ENCODE peak calls at places on chromosomes 11 and 22, in seven cellular contexts. T is PC-3, R is Karpas-422, J is mammary epithelial cell, K is thoracic aorta, H is ovary, U is heart left ventricle. P is an unnamed sample.

GRCh38 chr11:133337905-133338536 is 194.3 kb downstream of the OPCML start:
- DNase-seq in T (no peak), R (no peak), J (no peak), K (no peak), H (no peak), U (no peak), P (no peak)

GRCh38 chr11:112159098-112159761 is 4.7 kb downstream of the IL18 start:
- DNase-seq in T (no peak), R (peak), J (peak), K (no peak), H (no peak), U (no peak), P (no peak)

GRCh38 chr22:40499187-40499753 is 128.9 kb downstream of the SGSM3 start:
- DNase-seq in T (peak), R (no peak), J (peak), K (no peak), H (no peak), U (no peak), P (peak)

GRCh38 chr11:134521001-134521400 is 109.0 kb upstream of the B3GAT1 start:
- DNase-seq in T (no peak), R (no peak), J (no peak), K (no peak), H (no peak), U (no peak), P (no peak)

GRCh38 chr11:107756553-107756952 is 44.7 kb upstream of the SLN start:
- DNase-seq in T (no peak), R (no peak), J (no peak), K (no peak), H (no peak), U (no peak), P (no peak)

GRCh38 chr11:27485930-27486773 is 13.6 kb upstream of the LGR4 start:
- DNase-seq in T (peak), R (peak), J (peak), K (no peak), H (no peak), U (no peak), P (no peak)

GRCh38 chr11:115439385-115439784 is 64.8 kb downstream of the CADM1 start:
- DNase-seq in T (no peak), R (no peak), J (peak), K (no peak), H (no peak), U (no peak), P (no peak)

GRCh38 chr11:34181254-34181653 is 75.8 kb downstream of the NAT10 start:
- DNase-seq in T (no peak), R (no peak), J (no peak), K (no peak), H (no peak), U (no peak), P (no peak)

GRCh38 chr11:132054822-132055221 is 684.4 kb downstream of the NTM start:
- DNase-seq in T (peak), R (no peak), J (peak), K (no peak), H (no peak), U (no peak), P (no peak)

GRCh38 chr11:75424396-75424795 is 8.6 kb downstream of the KLHL35 start:
- DNase-seq in T (no peak), R (no peak), J (no peak), K (no peak), H (no peak), U (no peak), P (no peak)

GRCh38 chr22:37674951-37675929 is at the start of gene LGALS1:
- DNase-seq in T (peak), R (peak), J (peak), K (peak), H (peak), U (peak), P (peak)

GRCh38 chr11:104776501-104777170 is 121.6 kb downstream of the CASP12 start:
- DNase-seq in T (peak), R (no peak), J (peak), K (no peak), H (no peak), U (no peak), P (no peak)

GRCh38 chr11:29435421-29435820 is 581.4 kb downstream of the KCNA4 start:
- DNase-seq in T (no peak), R (no peak), J (no peak), K (no peak), H (no peak), U (no peak), P (no peak)

GRCh38 chr11:4087551-4087950 is 7.0 kb upstream of the RRM1 start:
- DNase-seq in T (peak), R (no peak), J (no peak), K (no peak), H (no peak), U (no peak), P (no peak)

GRCh38 chr11:124724854-124725718 is 14.7 kb upstream of the NRGN start:
- DNase-seq in T (no peak), R (peak), J (no peak), K (no peak), H (no peak), U (no peak), P (no peak)

GRCh38 chr11:125270711-125271110 is 106.2 kb downstream of the PKNOX2 start:
- DNase-seq in T (no peak), R (no peak), J (no peak), K (no peak), H (no peak), U (no peak), P (no peak)

GRCh38 chr22:49958961-49959781 is 1.4 kb upstream of the PIM3 start:
- DNase-seq in T (no peak), R (no peak), J (no peak), K (no peak), H (peak), U (no peak), P (no peak)

GRCh38 chr11:83909579-83909978 is 623.4 kb upstream of the CCDC90B start:
- DNase-seq in T (no peak), R (no peak), J (no peak), K (no peak), H (no peak), U (no peak), P (no peak)

GRCh38 chr22:43990044-43990443 is 34.1 kb upstream of the PARVB start:
- DNase-seq in T (no peak), R (no peak), J (no peak), K (no peak), H (no peak), U (no peak), P (no peak)

GRCh38 chr11:123531325-123531724 is 101.3 kb downstream of the GRAMD1B start:
- DNase-seq in T (peak), R (no peak), J (no peak), K (no peak), H (no peak), U (no peak), P (no peak)

GRCh38 chr11:45048870-45049825 is 97.3 kb upstream of the PRDM11 start:
- DNase-seq in T (no peak), R (no peak), J (no peak), K (no peak), H (no peak), U (peak), P (no peak)

GRCh38 chr11:13136272-13136596 is 127.1 kb downstream of the RASSF10 start:
- DNase-seq in T (no peak), R (no peak), J (no peak), K (no peak), H (no peak), U (no peak), P (no peak)
- H3K27ac ChIP-seq in T (no peak), R (no peak), J (peak), K (no peak), H (no peak), U (no peak), P (no peak)

GRCh38 chr11:117872420-117872961 is 4.0 kb downstream of the FXYD6 start:
- DNase-seq in T (no peak), R (no peak), J (no peak), K (no peak), H (peak), U (no peak), P (no peak)

GRCh38 chr11:117871784-117872183 is 4.7 kb downstream of the FXYD6 start:
- DNase-seq in T (no peak), R (no peak), J (no peak), K (no peak), H (no peak), U (no peak), P (no peak)

GRCh38 chr11:117868815-117869642 is 7.4 kb downstream of the FXYD6 start:
- DNase-seq in T (no peak), R (no peak), J (no peak), K (no peak), H (no peak), U (no peak), P (no peak)

GRCh38 chr11:117871160-117871559 is 5.3 kb downstream of the FXYD6 start:
- DNase-seq in T (no peak), R (no peak), J (no peak), K (no peak), H (no peak), U (no peak), P (no peak)

DNA sequence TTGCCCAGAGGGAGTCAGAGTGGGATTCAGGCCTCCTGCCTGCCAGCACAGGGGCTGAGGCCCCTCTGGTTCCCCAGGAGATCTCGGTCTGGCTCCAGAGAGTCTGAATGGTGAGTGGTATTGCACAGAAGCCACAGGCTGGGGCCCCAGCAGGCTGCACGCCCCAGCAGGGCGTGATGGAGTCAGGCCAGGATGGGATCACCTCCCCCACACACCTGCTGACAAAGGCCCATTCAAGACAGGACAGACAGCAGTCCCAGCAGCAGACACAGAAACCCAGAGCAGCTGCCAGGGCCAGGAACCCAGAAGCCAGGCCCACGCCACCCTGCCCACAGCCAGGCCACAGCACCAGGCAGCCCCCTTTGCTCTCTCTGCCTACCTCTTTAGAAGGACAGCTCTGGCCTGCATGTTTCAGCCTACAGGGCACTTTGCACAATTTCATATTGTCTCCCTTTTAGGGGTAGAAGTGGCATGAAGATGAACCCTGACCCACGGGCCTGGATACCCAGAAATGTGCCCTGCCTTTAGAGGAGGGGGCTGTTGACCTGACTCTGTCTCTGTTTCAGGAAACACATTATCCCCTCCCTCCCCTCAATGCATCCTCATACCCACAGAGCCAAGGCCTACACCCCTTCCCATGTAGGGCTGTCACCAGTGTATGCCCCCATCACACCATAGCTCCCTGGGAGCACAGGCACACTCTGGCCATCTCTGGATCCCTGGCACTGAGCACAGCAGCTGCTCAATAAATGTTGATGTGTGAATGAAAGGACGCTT is 6.1 kb downstream of the FXYD6 start:
- DNase-seq in T (no peak), R (no peak), J (peak), K (no peak), H (no peak), U (no peak), P (no peak)
- H3K27ac ChIP-seq in T (no peak), R (no peak), J (no peak), K (no peak), H (peak), U (peak), P (no peak)

DNA sequence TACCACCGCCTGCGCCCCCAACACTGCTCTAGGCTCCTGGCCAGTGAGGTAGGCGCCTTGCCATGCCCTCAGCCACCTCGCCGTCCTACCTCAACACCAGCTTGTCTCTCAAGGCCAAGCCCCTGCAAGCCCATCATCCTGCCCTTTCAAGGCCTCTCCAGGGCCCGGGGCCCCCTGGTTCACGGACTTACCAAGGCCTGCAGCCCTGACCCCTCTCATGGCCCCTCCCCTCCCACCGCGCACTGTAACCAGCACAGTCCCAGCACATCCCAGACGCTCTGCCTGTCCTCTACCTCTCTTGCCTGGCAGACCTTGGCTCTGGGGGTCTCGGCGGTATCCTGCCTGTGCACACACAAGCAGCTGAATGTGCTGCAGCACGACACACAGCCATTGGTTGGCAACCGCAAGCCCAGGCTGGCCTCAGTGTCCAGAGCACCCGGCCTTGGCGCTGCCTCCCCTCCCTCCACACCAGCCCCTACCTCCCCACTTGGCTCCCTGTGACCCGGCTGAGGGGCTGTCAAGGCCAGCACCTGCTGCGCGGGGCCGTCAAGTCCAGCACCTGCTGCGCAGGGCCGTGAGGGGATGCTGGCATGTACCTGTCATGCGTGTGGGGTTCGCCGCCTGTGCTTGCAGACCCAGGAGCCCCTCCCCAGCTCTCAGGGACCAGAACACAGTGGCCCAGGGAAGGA is 37.2 kb downstream of the TBX1 start:
- DNase-seq in T (no peak), R (no peak), J (no peak), K (no peak), H (peak), U (no peak), P (no peak)
- H3K27ac ChIP-seq in T (no peak), R (no peak), J (no peak), K (no peak), H (no peak), U (no peak), P (no peak)

GRCh38 chr11:82732734-82733443 is 775 bp downstream of the FAM181B start:
- DNase-seq in T (no peak), R (no peak), J (no peak), K (no peak), H (peak), U (no peak), P (no peak)
- H3K27ac ChIP-seq in T (no peak), R (no peak), J (no peak), K (no peak), H (peak), U (no peak), P (no peak)

DNA sequence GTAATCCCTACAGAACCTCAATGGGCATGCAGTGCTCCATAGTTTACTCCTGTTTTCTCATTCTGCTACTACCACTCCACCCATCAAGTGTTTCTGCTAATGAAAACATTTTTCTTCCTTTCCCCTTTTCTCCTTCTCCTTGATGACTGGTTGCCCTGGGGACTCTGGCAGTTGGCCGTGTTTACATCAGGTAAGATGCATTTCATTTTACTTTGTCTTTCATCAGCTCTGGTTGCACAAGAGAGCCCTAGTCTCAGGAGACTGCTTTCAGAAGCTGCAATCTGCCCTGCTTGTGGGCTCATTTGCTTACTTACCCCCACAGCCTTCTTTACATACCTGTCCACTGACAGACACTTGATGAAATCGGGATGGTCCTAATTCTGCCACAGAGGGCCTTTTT is 19.6 kb upstream of the LIMK2 start:
- DNase-seq in T (no peak), R (peak), J (peak), K (no peak), H (no peak), U (no peak), P (no peak)
- H3K27ac ChIP-seq in T (no peak), R (peak), J (no peak), K (no peak), H (no peak), U (no peak), P (no peak)

DNA sequence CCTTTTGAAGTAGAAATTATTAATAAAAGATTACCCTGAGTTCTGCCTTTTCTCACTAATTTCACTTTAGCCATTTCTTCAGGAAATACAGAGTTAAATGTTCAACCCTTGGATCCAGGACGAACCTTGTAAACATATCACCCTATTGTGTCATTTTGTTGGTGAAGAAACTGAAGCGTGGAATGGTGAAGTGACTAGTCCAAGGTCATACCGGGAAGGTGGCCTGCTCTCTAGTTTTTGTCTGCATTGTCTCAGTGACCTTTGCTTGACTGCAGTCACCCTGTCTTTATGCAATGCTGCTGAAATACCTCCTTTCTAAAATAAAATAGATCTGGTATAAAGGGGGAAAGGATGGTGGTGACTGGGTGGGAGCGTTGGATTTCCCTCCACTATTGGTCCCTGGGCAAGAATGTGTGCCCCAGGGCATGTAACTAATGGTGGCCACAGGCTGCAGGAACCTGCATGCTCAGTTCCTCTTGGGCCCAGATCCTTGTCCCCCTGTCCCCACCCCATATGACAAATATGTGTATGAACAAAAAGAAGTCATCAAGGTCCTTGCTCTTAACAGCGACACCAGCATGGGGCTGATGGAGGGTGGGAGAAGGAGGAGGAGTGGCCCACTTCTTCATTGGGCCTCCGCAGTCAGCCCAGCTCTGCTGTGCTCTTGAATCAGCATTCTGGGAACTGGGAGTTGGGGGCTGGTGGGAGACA is 977 bp upstream of the SORL1-AS1 start:
- DNase-seq in T (no peak), R (peak), J (no peak), K (no peak), H (no peak), U (no peak), P (no peak)
- H3K27ac ChIP-seq in T (no peak), R (peak), J (no peak), K (no peak), H (no peak), U (no peak), P (peak)

P was measured in Panc1.